ENCODE peak calls at places on chromosomes 5 and 9, in six cellular contexts. One of them, this sample, is unnamed.
A peak's percentile ranks its signal among the peaks of the same experiment; 100 is the strongest.

GRCh38 chr5:134090482-134090881 is 24.0 kb upstream of the TCF7 start:
- DNase-seq in pons: no peak
- DNase-seq in activated T-helper 1 cell treated with anti-CD3 and anti-CD28 coated beads, Interleukin-12 subunit alpha, Interleukin-12 subunit beta, Interleukin-2, Interleukin-4 antibody, amounts not matched to agents 30 ng/mL and 10 ng/mL and 1 ng/mL, durations not matched to agents 14 hours and 24 hours and 36 hours: no peak
- DNase-seq in effector memory CD4-positive, alpha-beta T cell: peak; percentile 34
- DNase-seq in HCEC 1CT: no peak
- DNase-seq in glomerular endothelial cell: no peak
- DNase-seq in this sample: no peak

GRCh38 chr5:103842936-103843335 is 280.3 kb upstream of the NUDT12 start:
- DNase-seq in pons: no peak
- DNase-seq in HCEC 1CT: no peak
- DNase-seq in glomerular endothelial cell: no peak
- DNase-seq in effector memory CD4-positive, alpha-beta T cell: no peak
- DNase-seq in activated T-helper 1 cell treated with anti-CD3 and anti-CD28 coated beads, Interleukin-12 subunit alpha, Interleukin-12 subunit beta, Interleukin-2, Interleukin-4 antibody, amounts not matched to agents 30 ng/mL and 10 ng/mL and 1 ng/mL, durations not matched to agents 14 hours and 24 hours and 36 hours: no peak
- DNase-seq in this sample: no peak

GRCh38 chr9:138050472-138051330 is 173.1 kb downstream of the CACNA1B start:
- DNase-seq in pons: no peak
- DNase-seq in effector memory CD4-positive, alpha-beta T cell: no peak
- DNase-seq in glomerular endothelial cell: no peak
- DNase-seq in activated T-helper 1 cell treated with anti-CD3 and anti-CD28 coated beads, Interleukin-12 subunit alpha, Interleukin-12 subunit beta, Interleukin-2, Interleukin-4 antibody, amounts not matched to agents 30 ng/mL and 10 ng/mL and 1 ng/mL, durations not matched to agents 14 hours and 24 hours and 36 hours: no peak
- DNase-seq in HCEC 1CT: no peak
- DNase-seq in this sample: no peak

GRCh38 chr5:133006653-133007052 is 19.7 kb downstream of the ZCCHC10 start:
- DNase-seq in activated T-helper 1 cell treated with anti-CD3 and anti-CD28 coated beads, Interleukin-12 subunit alpha, Interleukin-12 subunit beta, Interleukin-2, Interleukin-4 antibody, amounts not matched to agents 30 ng/mL and 10 ng/mL and 1 ng/mL, durations not matched to agents 14 hours and 24 hours and 36 hours: no peak
- DNase-seq in HCEC 1CT: no peak
- DNase-seq in effector memory CD4-positive, alpha-beta T cell: no peak
- DNase-seq in pons: no peak
- DNase-seq in glomerular endothelial cell: no peak
- DNase-seq in this sample: no peak

GRCh38 chr9:130714586-130715110 is 21.1 kb downstream of the EXOSC2 start:
- DNase-seq in HCEC 1CT: no peak
- DNase-seq in effector memory CD4-positive, alpha-beta T cell: no peak
- DNase-seq in activated T-helper 1 cell treated with anti-CD3 and anti-CD28 coated beads, Interleukin-12 subunit alpha, Interleukin-12 subunit beta, Interleukin-2, Interleukin-4 antibody, amounts not matched to agents 30 ng/mL and 10 ng/mL and 1 ng/mL, durations not matched to agents 14 hours and 24 hours and 36 hours: no peak
- DNase-seq in glomerular endothelial cell: no peak
- DNase-seq in pons: no peak
- DNase-seq in this sample: no peak

GRCh38 chr9:86978986-86979385 is 31.7 kb upstream of the GAS1 start:
- DNase-seq in effector memory CD4-positive, alpha-beta T cell: no peak
- DNase-seq in HCEC 1CT: peak; percentile 51
- DNase-seq in glomerular endothelial cell: no peak
- DNase-seq in activated T-helper 1 cell treated with anti-CD3 and anti-CD28 coated beads, Interleukin-12 subunit alpha, Interleukin-12 subunit beta, Interleukin-2, Interleukin-4 antibody, amounts not matched to agents 30 ng/mL and 10 ng/mL and 1 ng/mL, durations not matched to agents 14 hours and 24 hours and 36 hours: no peak
- DNase-seq in pons: no peak
- DNase-seq in this sample: no peak

GRCh38 chr9:97543568-97543967 is 42.1 kb downstream of the TMOD1 start:
- DNase-seq in effector memory CD4-positive, alpha-beta T cell: no peak
- DNase-seq in activated T-helper 1 cell treated with anti-CD3 and anti-CD28 coated beads, Interleukin-12 subunit alpha, Interleukin-12 subunit beta, Interleukin-2, Interleukin-4 antibody, amounts not matched to agents 30 ng/mL and 10 ng/mL and 1 ng/mL, durations not matched to agents 14 hours and 24 hours and 36 hours: no peak
- DNase-seq in pons: no peak
- DNase-seq in glomerular endothelial cell: no peak
- DNase-seq in HCEC 1CT: no peak
- DNase-seq in this sample: no peak

GRCh38 chr5:41524174-41524573 is 13.8 kb upstream of the PLCXD3 start:
- DNase-seq in activated T-helper 1 cell treated with anti-CD3 and anti-CD28 coated beads, Interleukin-12 subunit alpha, Interleukin-12 subunit beta, Interleukin-2, Interleukin-4 antibody, amounts not matched to agents 30 ng/mL and 10 ng/mL and 1 ng/mL, durations not matched to agents 14 hours and 24 hours and 36 hours: no peak
- DNase-seq in effector memory CD4-positive, alpha-beta T cell: no peak
- DNase-seq in HCEC 1CT: no peak
- DNase-seq in glomerular endothelial cell: no peak
- DNase-seq in pons: no peak
- DNase-seq in this sample: no peak

GRCh38 chr9:133342570-133342969 is 5.4 kb downstream of the MED22 start:
- DNase-seq in pons: no peak
- DNase-seq in activated T-helper 1 cell treated with anti-CD3 and anti-CD28 coated beads, Interleukin-12 subunit alpha, Interleukin-12 subunit beta, Interleukin-2, Interleukin-4 antibody, amounts not matched to agents 30 ng/mL and 10 ng/mL and 1 ng/mL, durations not matched to agents 14 hours and 24 hours and 36 hours: no peak
- DNase-seq in glomerular endothelial cell: no peak
- DNase-seq in effector memory CD4-positive, alpha-beta T cell: no peak
- DNase-seq in HCEC 1CT: no peak
- DNase-seq in this sample: no peak

This sample was measured in dermis microvascular lymphatic vessel endothelial cell.